ENCODE peak calls at places on chromosomes 3 and 15, in four cellular contexts. J is kidney glomerular epithelial cell, B is fibroblast of the aortic adventitia, A is A172. R is an unnamed sample.

GRCh38 chr15:48856947-48857346 is 21.0 kb upstream of the EID1 start:
- DNase-seq in J (no peak), B (peak), A (no peak), R (peak)

GRCh38 chr3:171257251-171258179 is 202.7 kb downstream of the TNIK start:
- DNase-seq in B (no peak), A (peak), J (peak), R (peak)

GRCh38 chr3:355622-356021 is 159.1 kb downstream of the CHL1 start:
- DNase-seq in A (no peak), J (peak), B (peak), R (peak)

GRCh38 chr15:85706779-85707518 is 87.8 kb downstream of the KLHL25 start:
- DNase-seq in A (peak), J (no peak), B (peak), R (no peak)

GRCh38 chr3:126085841-126086240 is 1.9 kb upstream of the SLC41A3 start:
- DNase-seq in B (no peak), A (no peak), J (no peak), R (no peak)

GRCh38 chr15:66039117-66039860 is 170.0 kb downstream of the RAB11A start:
- DNase-seq in J (peak), A (peak), B (no peak), R (no peak)

GRCh38 chr3:47714606-47715005 is 67.1 kb downstream of the SMARCC1 start:
- DNase-seq in A (no peak), B (no peak), J (no peak), R (no peak)

GRCh38 chr15:63389902-63390301 is 8.3 kb upstream of the CA12 start:
- DNase-seq in A (no peak), J (no peak), B (no peak), R (no peak)

GRCh38 chr15:43912991-43913927 is 86.5 kb downstream of the WDR76 start:
- DNase-seq in A (peak), J (peak), B (peak), R (peak)

GRCh38 chr3:9216736-9217135 is 32.7 kb downstream of the SRGAP3 start:
- DNase-seq in J (no peak), A (no peak), B (no peak), R (no peak)

GRCh38 chr3:169863458-169863899 is 6.3 kb downstream of the LRRC31 start:
- DNase-seq in J (peak), A (peak), B (peak), R (peak)

GRCh38 chr15:40072216-40072990 is 33.4 kb upstream of the SRP14 start:
- DNase-seq in B (no peak), J (no peak), A (no peak), R (no peak)

GRCh38 chr3:118269537-118270125 is 765.0 kb downstream of the IGSF11 start:
- DNase-seq in B (no peak), J (no peak), A (no peak), R (no peak)

GRCh38 chr3:23728651-23729117 is 77.1 kb upstream of the UBE2E1 start:
- DNase-seq in B (peak), A (peak), J (no peak), R (peak)

GRCh38 chr3:165729756-165730155 is 107.5 kb downstream of the BCHE start:
- DNase-seq in A (no peak), B (no peak), J (no peak), R (no peak)

GRCh38 chr15:50071551-50072258 is 47.3 kb downstream of the ATP8B4 start:
- DNase-seq in A (no peak), B (no peak), J (no peak), R (no peak)

GRCh38 chr3:157274644-157275137 is 114.7 kb upstream of the CCNL1 start:
- DNase-seq in B (peak), A (peak), J (no peak), R (no peak)

GRCh38 chr3:65439641-65440040 is 599.1 kb downstream of the MAGI1 start:
- DNase-seq in A (peak), J (peak), B (peak), R (peak)

GRCh38 chr15:96122077-96123027 is 208.1 kb upstream of the NR2F2 start:
- DNase-seq in A (peak), B (no peak), J (peak), R (peak)

GRCh38 chr15:72155021-72155621 is 36.9 kb downstream of the SENP8 start:
- DNase-seq in J (peak), A (peak), B (peak), R (no peak)

GRCh38 chr3:106797461-106797860 is 579.8 kb upstream of the CCDC54 start:
- DNase-seq in A (no peak), B (no peak), J (peak), R (no peak)

GRCh38 chr3:57152150-57152549 is 13.0 kb downstream of the IL17RD start:
- DNase-seq in J (peak), A (no peak), B (peak), R (no peak)

GRCh38 chr15:58268746-58269145 is 130.6 kb downstream of the AQP9 start:
- DNase-seq in A (no peak), B (no peak), J (no peak), R (no peak)

GRCh38 chr3:120052685-120053084 is 41.6 kb downstream of the GSK3B start:
- DNase-seq in B (peak), A (no peak), J (no peak), R (peak)

GRCh38 chr15:60704717-60705116 is 225.8 kb upstream of the ICE2 start:
- DNase-seq in J (no peak), B (no peak), A (no peak), R (no peak)

GRCh38 chr15:67114846-67115521 is 49.6 kb downstream of the SMAD3 start:
- DNase-seq in B (no peak), A (no peak), J (no peak), R (no peak)

GRCh38 chr3:131036200-131036816 is 9.6 kb downstream of the NEK11 start:
- DNase-seq in A (peak), J (peak), B (peak), R (peak)

GRCh38 chr3:179163503-179163902 is 15.3 kb downstream of the PIK3CA start:
- DNase-seq in J (no peak), B (no peak), A (no peak), R (no peak)

GRCh38 chr3:98147179-98147578 is at the start of gene OR5H14:
- DNase-seq in J (no peak), A (no peak), B (no peak), R (no peak)

GRCh38 chr3:52055537-52056351 is 627 bp downstream of the DUSP7 start:
- DNase-seq in A (peak), B (peak), J (no peak), R (peak)

R was measured in HCEC 1CT.